ENCODE peak calls at places on chromosome X, in nine cellular contexts. One of them, this sample, is unnamed.

GRCh38 chrX:39260965-39261364 is 459.7 kb downstream of the MID1IP1 start:
- DNase-seq in GM20000: no peak
- DNase-seq in activated T-cell treated with anti-CD3 and anti-CD28 coated beads for 24 hours: no peak
- DNase-seq in stimulated activated CD8-positive, alpha-beta memory T cell treated with anti-CD3 and anti-CD28 coated beads, Interleukin-7, amount 100 ng/mL, for 4 hours: no peak
- DNase-seq in NCI-H69: peak; percentile 36
- DNase-seq in astrocyte of the spinal cord: no peak
- DNase-seq in naive B cell: no peak
- DNase-seq in brain microvascular endothelial cell: peak; percentile 13
- DNase-seq in left ventricle myocardium inferior: no peak
- DNase-seq in this sample: no peak

GRCh38 chrX:73615022-73615421 is 52.0 kb downstream of the CHIC1 start:
- DNase-seq in GM20000: no peak
- DNase-seq in activated T-cell treated with anti-CD3 and anti-CD28 coated beads for 24 hours: no peak
- DNase-seq in stimulated activated CD8-positive, alpha-beta memory T cell treated with anti-CD3 and anti-CD28 coated beads, Interleukin-7, amount 100 ng/mL, for 4 hours: no peak
- DNase-seq in NCI-H69: no peak
- DNase-seq in astrocyte of the spinal cord: no peak
- DNase-seq in naive B cell: no peak
- DNase-seq in brain microvascular endothelial cell: no peak
- DNase-seq in left ventricle myocardium inferior: no peak
- DNase-seq in this sample: no peak

GRCh38 chrX:48761674-48762471 is at the start of gene GLOD5:
- DNase-seq in GM20000: no peak
- DNase-seq in activated T-cell treated with anti-CD3 and anti-CD28 coated beads for 24 hours: no peak
- DNase-seq in stimulated activated CD8-positive, alpha-beta memory T cell treated with anti-CD3 and anti-CD28 coated beads, Interleukin-7, amount 100 ng/mL, for 4 hours: no peak
- DNase-seq in NCI-H69: peak; percentile 85
- DNase-seq in astrocyte of the spinal cord: no peak
- DNase-seq in naive B cell: no peak
- DNase-seq in brain microvascular endothelial cell: no peak
- DNase-seq in left ventricle myocardium inferior: no peak
- DNase-seq in this sample: no peak

GRCh38 chrX:4935846-4936245 is 1222.4 kb upstream of the PRKX start:
- DNase-seq in GM20000: no peak
- DNase-seq in activated T-cell treated with anti-CD3 and anti-CD28 coated beads for 24 hours: no peak
- DNase-seq in stimulated activated CD8-positive, alpha-beta memory T cell treated with anti-CD3 and anti-CD28 coated beads, Interleukin-7, amount 100 ng/mL, for 4 hours: no peak
- DNase-seq in NCI-H69: no peak
- DNase-seq in astrocyte of the spinal cord: no peak
- DNase-seq in naive B cell: peak; percentile 56
- DNase-seq in brain microvascular endothelial cell: no peak
- DNase-seq in left ventricle myocardium inferior: no peak
- DNase-seq in this sample: no peak

GRCh38 chrX:133992877-133993276 is 7.5 kb upstream of the GPC3 start:
- DNase-seq in GM20000: no peak
- DNase-seq in activated T-cell treated with anti-CD3 and anti-CD28 coated beads for 24 hours: no peak
- DNase-seq in stimulated activated CD8-positive, alpha-beta memory T cell treated with anti-CD3 and anti-CD28 coated beads, Interleukin-7, amount 100 ng/mL, for 4 hours: no peak
- DNase-seq in NCI-H69: no peak
- DNase-seq in astrocyte of the spinal cord: no peak
- DNase-seq in naive B cell: no peak
- DNase-seq in brain microvascular endothelial cell: no peak
- DNase-seq in left ventricle myocardium inferior: no peak
- DNase-seq in this sample: no peak

GRCh38 chrX:24253030-24253429 is 60.8 kb downstream of the SUPT20HL2 start:
- DNase-seq in GM20000: no peak
- DNase-seq in activated T-cell treated with anti-CD3 and anti-CD28 coated beads for 24 hours: no peak
- DNase-seq in stimulated activated CD8-positive, alpha-beta memory T cell treated with anti-CD3 and anti-CD28 coated beads, Interleukin-7, amount 100 ng/mL, for 4 hours: no peak
- DNase-seq in NCI-H69: no peak
- DNase-seq in astrocyte of the spinal cord: no peak
- DNase-seq in naive B cell: no peak
- DNase-seq in brain microvascular endothelial cell: no peak
- DNase-seq in left ventricle myocardium inferior: no peak
- DNase-seq in this sample: no peak

GRCh38 chrX:108439961-108440696 is 491 bp downstream of the COL4A5 start:
- DNase-seq in GM20000: no peak
- DNase-seq in activated T-cell treated with anti-CD3 and anti-CD28 coated beads for 24 hours: no peak
- DNase-seq in stimulated activated CD8-positive, alpha-beta memory T cell treated with anti-CD3 and anti-CD28 coated beads, Interleukin-7, amount 100 ng/mL, for 4 hours: no peak
- DNase-seq in NCI-H69: peak; percentile 65
- DNase-seq in astrocyte of the spinal cord: no peak
- DNase-seq in naive B cell: no peak
- DNase-seq in brain microvascular endothelial cell: no peak
- DNase-seq in left ventricle myocardium inferior: no peak
- DNase-seq in this sample: peak; percentile 45

GRCh38 chrX:19860571-19860970 is 26.8 kb downstream of the SH3KBP1 start:
- DNase-seq in GM20000: no peak
- DNase-seq in activated T-cell treated with anti-CD3 and anti-CD28 coated beads for 24 hours: no peak
- DNase-seq in stimulated activated CD8-positive, alpha-beta memory T cell treated with anti-CD3 and anti-CD28 coated beads, Interleukin-7, amount 100 ng/mL, for 4 hours: no peak
- DNase-seq in NCI-H69: no peak
- DNase-seq in astrocyte of the spinal cord: no peak
- DNase-seq in naive B cell: no peak
- DNase-seq in brain microvascular endothelial cell: no peak
- DNase-seq in left ventricle myocardium inferior: no peak
- DNase-seq in this sample: no peak

GRCh38 chrX:10350221-10350620 is 193.4 kb downstream of the CLCN4 start:
- DNase-seq in GM20000: no peak
- DNase-seq in activated T-cell treated with anti-CD3 and anti-CD28 coated beads for 24 hours: no peak
- DNase-seq in stimulated activated CD8-positive, alpha-beta memory T cell treated with anti-CD3 and anti-CD28 coated beads, Interleukin-7, amount 100 ng/mL, for 4 hours: no peak
- DNase-seq in NCI-H69: no peak
- DNase-seq in astrocyte of the spinal cord: no peak
- DNase-seq in naive B cell: no peak
- DNase-seq in brain microvascular endothelial cell: no peak
- DNase-seq in left ventricle myocardium inferior: no peak
- DNase-seq in this sample: no peak

GRCh38 chrX:2451456-2452316 is 49.1 kb downstream of the DHRSX start:
- DNase-seq in GM20000: no peak
- DNase-seq in activated T-cell treated with anti-CD3 and anti-CD28 coated beads for 24 hours: no peak
- DNase-seq in stimulated activated CD8-positive, alpha-beta memory T cell treated with anti-CD3 and anti-CD28 coated beads, Interleukin-7, amount 100 ng/mL, for 4 hours: no peak
- DNase-seq in NCI-H69: no peak
- DNase-seq in astrocyte of the spinal cord: peak; percentile 64
- DNase-seq in naive B cell: no peak
- DNase-seq in brain microvascular endothelial cell: peak; percentile 78
- DNase-seq in left ventricle myocardium inferior: no peak
- DNase-seq in this sample: peak; percentile 52

GRCh38 chrX:72351606-72352338 is 46.1 kb upstream of the CITED1 start:
- DNase-seq in GM20000: no peak
- DNase-seq in activated T-cell treated with anti-CD3 and anti-CD28 coated beads for 24 hours: no peak
- DNase-seq in stimulated activated CD8-positive, alpha-beta memory T cell treated with anti-CD3 and anti-CD28 coated beads, Interleukin-7, amount 100 ng/mL, for 4 hours: no peak
- DNase-seq in NCI-H69: no peak
- DNase-seq in astrocyte of the spinal cord: peak; percentile 35
- DNase-seq in naive B cell: no peak
- DNase-seq in brain microvascular endothelial cell: no peak
- DNase-seq in left ventricle myocardium inferior: peak; percentile 13
- DNase-seq in this sample: peak; percentile 78

GRCh38 chrX:24215282-24215681 is 65.8 kb downstream of the ZFX start:
- DNase-seq in GM20000: no peak
- DNase-seq in activated T-cell treated with anti-CD3 and anti-CD28 coated beads for 24 hours: no peak
- DNase-seq in stimulated activated CD8-positive, alpha-beta memory T cell treated with anti-CD3 and anti-CD28 coated beads, Interleukin-7, amount 100 ng/mL, for 4 hours: no peak
- DNase-seq in NCI-H69: no peak
- DNase-seq in astrocyte of the spinal cord: no peak
- DNase-seq in naive B cell: no peak
- DNase-seq in brain microvascular endothelial cell: no peak
- DNase-seq in left ventricle myocardium inferior: no peak
- DNase-seq in this sample: peak; percentile 32

GRCh38 chrX:17174671-17175070 is 200.3 kb upstream of the NHS start:
- DNase-seq in GM20000: no peak
- DNase-seq in activated T-cell treated with anti-CD3 and anti-CD28 coated beads for 24 hours: no peak
- DNase-seq in stimulated activated CD8-positive, alpha-beta memory T cell treated with anti-CD3 and anti-CD28 coated beads, Interleukin-7, amount 100 ng/mL, for 4 hours: no peak
- DNase-seq in NCI-H69: peak; percentile 28
- DNase-seq in astrocyte of the spinal cord: no peak
- DNase-seq in naive B cell: no peak
- DNase-seq in brain microvascular endothelial cell: no peak
- DNase-seq in left ventricle myocardium inferior: peak; percentile 59
- DNase-seq in this sample: no peak

GRCh38 chrX:133444952-133445831 is 29.9 kb upstream of the GPC4 start:
- DNase-seq in GM20000: no peak
- DNase-seq in activated T-cell treated with anti-CD3 and anti-CD28 coated beads for 24 hours: no peak
- DNase-seq in stimulated activated CD8-positive, alpha-beta memory T cell treated with anti-CD3 and anti-CD28 coated beads, Interleukin-7, amount 100 ng/mL, for 4 hours: no peak
- DNase-seq in NCI-H69: peak; percentile 15
- DNase-seq in astrocyte of the spinal cord: peak; percentile 30
- DNase-seq in naive B cell: no peak
- DNase-seq in brain microvascular endothelial cell: no peak
- DNase-seq in left ventricle myocardium inferior: no peak
- DNase-seq in this sample: no peak

GRCh38 chrX:40262641-40263560 is 165.1 kb upstream of the BCOR start:
- DNase-seq in GM20000: no peak
- DNase-seq in activated T-cell treated with anti-CD3 and anti-CD28 coated beads for 24 hours: no peak
- DNase-seq in stimulated activated CD8-positive, alpha-beta memory T cell treated with anti-CD3 and anti-CD28 coated beads, Interleukin-7, amount 100 ng/mL, for 4 hours: no peak
- DNase-seq in NCI-H69: no peak
- DNase-seq in astrocyte of the spinal cord: peak; percentile 37
- DNase-seq in naive B cell: no peak
- DNase-seq in brain microvascular endothelial cell: peak; percentile 20
- DNase-seq in left ventricle myocardium inferior: no peak
- DNase-seq in this sample: peak; percentile 75

GRCh38 chrX:37783284-37783683 is 3.4 kb downstream of the CYBB start:
- DNase-seq in GM20000: no peak
- DNase-seq in activated T-cell treated with anti-CD3 and anti-CD28 coated beads for 24 hours: no peak
- DNase-seq in stimulated activated CD8-positive, alpha-beta memory T cell treated with anti-CD3 and anti-CD28 coated beads, Interleukin-7, amount 100 ng/mL, for 4 hours: no peak
- DNase-seq in NCI-H69: no peak
- DNase-seq in astrocyte of the spinal cord: no peak
- DNase-seq in naive B cell: no peak
- DNase-seq in brain microvascular endothelial cell: no peak
- DNase-seq in left ventricle myocardium inferior: no peak
- DNase-seq in this sample: no peak

GRCh38 chrX:8755813-8756212 is 23.9 kb upstream of the ANOS1 start:
- DNase-seq in GM20000: no peak
- DNase-seq in activated T-cell treated with anti-CD3 and anti-CD28 coated beads for 24 hours: no peak
- DNase-seq in stimulated activated CD8-positive, alpha-beta memory T cell treated with anti-CD3 and anti-CD28 coated beads, Interleukin-7, amount 100 ng/mL, for 4 hours: no peak
- DNase-seq in NCI-H69: no peak
- DNase-seq in astrocyte of the spinal cord: no peak
- DNase-seq in naive B cell: no peak
- DNase-seq in brain microvascular endothelial cell: no peak
- DNase-seq in left ventricle myocardium inferior: no peak
- DNase-seq in this sample: no peak

GRCh38 chrX:46620505-46620904 is 46.9 kb downstream of the CHST7 start:
- DNase-seq in GM20000: no peak
- DNase-seq in activated T-cell treated with anti-CD3 and anti-CD28 coated beads for 24 hours: no peak
- DNase-seq in stimulated activated CD8-positive, alpha-beta memory T cell treated with anti-CD3 and anti-CD28 coated beads, Interleukin-7, amount 100 ng/mL, for 4 hours: no peak
- DNase-seq in NCI-H69: no peak
- DNase-seq in astrocyte of the spinal cord: no peak
- DNase-seq in naive B cell: no peak
- DNase-seq in brain microvascular endothelial cell: no peak
- DNase-seq in left ventricle myocardium inferior: no peak
- DNase-seq in this sample: no peak

GRCh38 chrX:42943051-42943450 is 165.1 kb upstream of the PPP1R2C start:
- DNase-seq in GM20000: no peak
- DNase-seq in activated T-cell treated with anti-CD3 and anti-CD28 coated beads for 24 hours: no peak
- DNase-seq in stimulated activated CD8-positive, alpha-beta memory T cell treated with anti-CD3 and anti-CD28 coated beads, Interleukin-7, amount 100 ng/mL, for 4 hours: no peak
- DNase-seq in NCI-H69: no peak
- DNase-seq in astrocyte of the spinal cord: no peak
- DNase-seq in naive B cell: no peak
- DNase-seq in brain microvascular endothelial cell: no peak
- DNase-seq in left ventricle myocardium inferior: no peak
- DNase-seq in this sample: no peak

GRCh38 chrX:140157611-140158010 is 192.3 kb upstream of the CXorf66 start:
- DNase-seq in GM20000: no peak
- DNase-seq in activated T-cell treated with anti-CD3 and anti-CD28 coated beads for 24 hours: no peak
- DNase-seq in stimulated activated CD8-positive, alpha-beta memory T cell treated with anti-CD3 and anti-CD28 coated beads, Interleukin-7, amount 100 ng/mL, for 4 hours: no peak
- DNase-seq in NCI-H69: no peak
- DNase-seq in astrocyte of the spinal cord: peak; percentile 85
- DNase-seq in naive B cell: no peak
- DNase-seq in brain microvascular endothelial cell: peak; percentile 1
- DNase-seq in left ventricle myocardium inferior: no peak
- DNase-seq in this sample: peak; percentile 93

GRCh38 chrX:12950851-12951589 is 23.9 kb upstream of the TMSB4X start:
- DNase-seq in GM20000: no peak
- DNase-seq in activated T-cell treated with anti-CD3 and anti-CD28 coated beads for 24 hours: no peak
- DNase-seq in stimulated activated CD8-positive, alpha-beta memory T cell treated with anti-CD3 and anti-CD28 coated beads, Interleukin-7, amount 100 ng/mL, for 4 hours: peak; percentile 56
- DNase-seq in NCI-H69: peak; percentile 69
- DNase-seq in astrocyte of the spinal cord: no peak
- DNase-seq in naive B cell: peak; percentile 58
- DNase-seq in brain microvascular endothelial cell: no peak
- DNase-seq in left ventricle myocardium inferior: no peak
- DNase-seq in this sample: no peak

GRCh38 chrX:52865328-52865980 is 2.4 kb downstream of the XAGE3 start:
- DNase-seq in GM20000: no peak
- DNase-seq in activated T-cell treated with anti-CD3 and anti-CD28 coated beads for 24 hours: no peak
- DNase-seq in stimulated activated CD8-positive, alpha-beta memory T cell treated with anti-CD3 and anti-CD28 coated beads, Interleukin-7, amount 100 ng/mL, for 4 hours: no peak
- DNase-seq in NCI-H69: no peak
- DNase-seq in astrocyte of the spinal cord: no peak
- DNase-seq in naive B cell: no peak
- DNase-seq in brain microvascular endothelial cell: no peak
- DNase-seq in left ventricle myocardium inferior: no peak
- DNase-seq in this sample: no peak

GRCh38 chrX:63404332-63404731 is 53.2 kb upstream of the SPIN4 start:
- DNase-seq in GM20000: no peak
- DNase-seq in activated T-cell treated with anti-CD3 and anti-CD28 coated beads for 24 hours: no peak
- DNase-seq in stimulated activated CD8-positive, alpha-beta memory T cell treated with anti-CD3 and anti-CD28 coated beads, Interleukin-7, amount 100 ng/mL, for 4 hours: no peak
- DNase-seq in NCI-H69: no peak
- DNase-seq in astrocyte of the spinal cord: no peak
- DNase-seq in naive B cell: no peak
- DNase-seq in brain microvascular endothelial cell: no peak
- DNase-seq in left ventricle myocardium inferior: no peak
- DNase-seq in this sample: no peak

GRCh38 chrX:41351923-41352322 is 18.0 kb downstream of the DDX3X start:
- DNase-seq in GM20000: no peak
- DNase-seq in activated T-cell treated with anti-CD3 and anti-CD28 coated beads for 24 hours: no peak
- DNase-seq in stimulated activated CD8-positive, alpha-beta memory T cell treated with anti-CD3 and anti-CD28 coated beads, Interleukin-7, amount 100 ng/mL, for 4 hours: no peak
- DNase-seq in NCI-H69: no peak
- DNase-seq in astrocyte of the spinal cord: no peak
- DNase-seq in naive B cell: no peak
- DNase-seq in brain microvascular endothelial cell: no peak
- DNase-seq in left ventricle myocardium inferior: no peak
- DNase-seq in this sample: no peak

GRCh38 chrX:43585922-43586321 is 70.2 kb upstream of the MAOA start:
- DNase-seq in GM20000: no peak
- DNase-seq in activated T-cell treated with anti-CD3 and anti-CD28 coated beads for 24 hours: no peak
- DNase-seq in stimulated activated CD8-positive, alpha-beta memory T cell treated with anti-CD3 and anti-CD28 coated beads, Interleukin-7, amount 100 ng/mL, for 4 hours: no peak
- DNase-seq in NCI-H69: no peak
- DNase-seq in astrocyte of the spinal cord: no peak
- DNase-seq in naive B cell: no peak
- DNase-seq in brain microvascular endothelial cell: no peak
- DNase-seq in left ventricle myocardium inferior: no peak
- DNase-seq in this sample: no peak

GRCh38 chrX:106177106-106177981 is 9.2 kb downstream of the PWWP3B start:
- DNase-seq in GM20000: no peak
- DNase-seq in activated T-cell treated with anti-CD3 and anti-CD28 coated beads for 24 hours: no peak
- DNase-seq in stimulated activated CD8-positive, alpha-beta memory T cell treated with anti-CD3 and anti-CD28 coated beads, Interleukin-7, amount 100 ng/mL, for 4 hours: no peak
- DNase-seq in NCI-H69: no peak
- DNase-seq in astrocyte of the spinal cord: peak; percentile 77
- DNase-seq in naive B cell: no peak
- DNase-seq in brain microvascular endothelial cell: peak; percentile 61
- DNase-seq in left ventricle myocardium inferior: peak; percentile 64
- DNase-seq in this sample: no peak

GRCh38 chrX:56790778-56791177 is 61.7 kb downstream of the NBDY start:
- DNase-seq in GM20000: no peak
- DNase-seq in activated T-cell treated with anti-CD3 and anti-CD28 coated beads for 24 hours: no peak
- DNase-seq in stimulated activated CD8-positive, alpha-beta memory T cell treated with anti-CD3 and anti-CD28 coated beads, Interleukin-7, amount 100 ng/mL, for 4 hours: no peak
- DNase-seq in NCI-H69: no peak
- DNase-seq in astrocyte of the spinal cord: no peak
- DNase-seq in naive B cell: no peak
- DNase-seq in brain microvascular endothelial cell: no peak
- DNase-seq in left ventricle myocardium inferior: no peak
- DNase-seq in this sample: no peak

GRCh38 chrX:55312655-55313054 is 47.9 kb upstream of the PAGE3 start:
- DNase-seq in GM20000: no peak
- DNase-seq in activated T-cell treated with anti-CD3 and anti-CD28 coated beads for 24 hours: no peak
- DNase-seq in stimulated activated CD8-positive, alpha-beta memory T cell treated with anti-CD3 and anti-CD28 coated beads, Interleukin-7, amount 100 ng/mL, for 4 hours: no peak
- DNase-seq in NCI-H69: no peak
- DNase-seq in astrocyte of the spinal cord: no peak
- DNase-seq in naive B cell: no peak
- DNase-seq in brain microvascular endothelial cell: no peak
- DNase-seq in left ventricle myocardium inferior: no peak
- DNase-seq in this sample: no peak

GRCh38 chrX:31580726-31581125 is 508.9 kb upstream of the FTHL17 start:
- DNase-seq in GM20000: no peak
- DNase-seq in activated T-cell treated with anti-CD3 and anti-CD28 coated beads for 24 hours: no peak
- DNase-seq in stimulated activated CD8-positive, alpha-beta memory T cell treated with anti-CD3 and anti-CD28 coated beads, Interleukin-7, amount 100 ng/mL, for 4 hours: no peak
- DNase-seq in NCI-H69: no peak
- DNase-seq in astrocyte of the spinal cord: peak; percentile 38
- DNase-seq in naive B cell: no peak
- DNase-seq in brain microvascular endothelial cell: peak; percentile 7
- DNase-seq in left ventricle myocardium inferior: no peak
- DNase-seq in this sample: peak; percentile 25

GRCh38 chrX:39065051-39065871 is 264.0 kb downstream of the MID1IP1 start:
- DNase-seq in GM20000: no peak
- DNase-seq in activated T-cell treated with anti-CD3 and anti-CD28 coated beads for 24 hours: no peak
- DNase-seq in stimulated activated CD8-positive, alpha-beta memory T cell treated with anti-CD3 and anti-CD28 coated beads, Interleukin-7, amount 100 ng/mL, for 4 hours: no peak
- DNase-seq in NCI-H69: peak; percentile 99
- DNase-seq in astrocyte of the spinal cord: no peak
- DNase-seq in naive B cell: no peak
- DNase-seq in brain microvascular endothelial cell: no peak
- DNase-seq in left ventricle myocardium inferior: no peak
- DNase-seq in this sample: no peak

GRCh38 chrX:153688900-153689590 is 1.3 kb downstream of the SLC6A8 start:
- DNase-seq in GM20000: no peak
- DNase-seq in activated T-cell treated with anti-CD3 and anti-CD28 coated beads for 24 hours: no peak
- DNase-seq in stimulated activated CD8-positive, alpha-beta memory T cell treated with anti-CD3 and anti-CD28 coated beads, Interleukin-7, amount 100 ng/mL, for 4 hours: no peak
- DNase-seq in NCI-H69: no peak
- DNase-seq in astrocyte of the spinal cord: peak; percentile 27
- DNase-seq in naive B cell: no peak
- DNase-seq in brain microvascular endothelial cell: no peak
- DNase-seq in left ventricle myocardium inferior: peak; percentile 50
- DNase-seq in this sample: peak; percentile 21

This sample was measured in fibroblast of the aortic adventitia.